ENCODE peak calls at places on chromosomes 2 and 18, in ten cellular contexts. One of them, this sample, is unnamed.
A peak's percentile ranks its signal among the peaks of the same experiment; 100 is the strongest.

GRCh38 chr2:183416741-183417140 is 292.5 kb downstream of the NUP35 start:
- DNase-seq in prostate gland: no peak
- DNase-seq in K562: no peak
- DNase-seq in endothelial cell of umbilical vein: no peak
- DNase-seq in GM12892: no peak
- DNase-seq in HCT116: no peak
- DNase-seq in transverse colon: no peak
- DNase-seq in HL-60: no peak
- DNase-seq in GM23338: peak; percentile 52
- DNase-seq in stomach: no peak
- DNase-seq in this sample: no peak

GRCh38 chr18:76256897-76257500 is 238.0 kb downstream of the ZNF516 start:
- DNase-seq in prostate gland: no peak
- DNase-seq in K562: no peak
- DNase-seq in endothelial cell of umbilical vein: no peak
- DNase-seq in GM12892: no peak
- DNase-seq in HCT116: peak; percentile 35
- DNase-seq in transverse colon: no peak
- DNase-seq in HL-60: peak; percentile 10
- DNase-seq in GM23338: peak; percentile 71
- DNase-seq in stomach: no peak
- DNase-seq in this sample: no peak

GRCh38 chr18:50819027-50819726 is 639 bp downstream of the MRO start:
- DNase-seq in prostate gland: peak; percentile 23
- DNase-seq in K562: no peak
- DNase-seq in endothelial cell of umbilical vein: peak; percentile 4
- DNase-seq in GM12892: no peak
- DNase-seq in HCT116: no peak
- DNase-seq in transverse colon: peak; percentile 59
- DNase-seq in HL-60: no peak
- DNase-seq in GM23338: peak; percentile 90
- DNase-seq in stomach: peak; percentile 63
- DNase-seq in this sample: no peak

GRCh38 chr18:55735199-55735855 is 147.3 kb upstream of the TCF4 start:
- DNase-seq in prostate gland: no peak
- DNase-seq in K562: no peak
- DNase-seq in endothelial cell of umbilical vein: peak; percentile 51
- DNase-seq in GM12892: no peak
- DNase-seq in HCT116: no peak
- DNase-seq in transverse colon: no peak
- DNase-seq in HL-60: no peak
- DNase-seq in GM23338: no peak
- DNase-seq in stomach: no peak
- DNase-seq in this sample: no peak

GRCh38 chr2:121071058-121071504 is 213.9 kb downstream of the TFCP2L1 start:
- DNase-seq in prostate gland: peak; percentile 50
- DNase-seq in K562: peak; percentile 81
- DNase-seq in endothelial cell of umbilical vein: peak; percentile 34
- DNase-seq in GM12892: peak; percentile 80
- DNase-seq in HCT116: peak; percentile 19
- DNase-seq in transverse colon: peak; percentile 66
- DNase-seq in HL-60: no peak
- DNase-seq in GM23338: peak; percentile 87
- DNase-seq in stomach: peak; percentile 80
- DNase-seq in this sample: peak; percentile 52

GRCh38 chr2:1588994-1589611 is 155.2 kb downstream of the PXDN start:
- DNase-seq in prostate gland: no peak
- DNase-seq in K562: no peak
- DNase-seq in endothelial cell of umbilical vein: no peak
- DNase-seq in GM12892: no peak
- DNase-seq in HCT116: no peak
- DNase-seq in transverse colon: no peak
- DNase-seq in HL-60: no peak
- DNase-seq in GM23338: peak; percentile 40
- DNase-seq in stomach: no peak
- DNase-seq in this sample: no peak

GRCh38 chr2:222563319-222563718 is 92.6 kb downstream of the FARSB start:
- DNase-seq in prostate gland: no peak
- DNase-seq in K562: no peak
- DNase-seq in endothelial cell of umbilical vein: no peak
- DNase-seq in GM12892: no peak
- DNase-seq in HCT116: no peak
- DNase-seq in transverse colon: no peak
- DNase-seq in HL-60: no peak
- DNase-seq in GM23338: no peak
- DNase-seq in stomach: no peak
- DNase-seq in this sample: no peak

GRCh38 chr2:47521666-47522285 is 118.8 kb downstream of the MSH2 start:
- DNase-seq in prostate gland: no peak
- DNase-seq in K562: no peak
- DNase-seq in endothelial cell of umbilical vein: no peak
- DNase-seq in GM12892: no peak
- DNase-seq in HCT116: no peak
- DNase-seq in transverse colon: no peak
- DNase-seq in HL-60: no peak
- DNase-seq in GM23338: no peak
- DNase-seq in stomach: no peak
- DNase-seq in this sample: no peak

GRCh38 chr18:58977223-58977622 is 112.5 kb downstream of the ZNF532 start:
- DNase-seq in prostate gland: no peak
- DNase-seq in K562: no peak
- DNase-seq in endothelial cell of umbilical vein: no peak
- DNase-seq in GM12892: no peak
- DNase-seq in HCT116: no peak
- DNase-seq in transverse colon: no peak
- DNase-seq in HL-60: no peak
- DNase-seq in GM23338: no peak
- DNase-seq in stomach: no peak
- DNase-seq in this sample: no peak

GRCh38 chr2:56211048-56211447 is 27.3 kb downstream of the CCDC85A start:
- DNase-seq in prostate gland: no peak
- DNase-seq in K562: no peak
- DNase-seq in endothelial cell of umbilical vein: peak; percentile 59
- DNase-seq in GM12892: no peak
- DNase-seq in HCT116: no peak
- DNase-seq in transverse colon: no peak
- DNase-seq in HL-60: no peak
- DNase-seq in GM23338: no peak
- DNase-seq in stomach: no peak
- DNase-seq in this sample: no peak

DNA sequence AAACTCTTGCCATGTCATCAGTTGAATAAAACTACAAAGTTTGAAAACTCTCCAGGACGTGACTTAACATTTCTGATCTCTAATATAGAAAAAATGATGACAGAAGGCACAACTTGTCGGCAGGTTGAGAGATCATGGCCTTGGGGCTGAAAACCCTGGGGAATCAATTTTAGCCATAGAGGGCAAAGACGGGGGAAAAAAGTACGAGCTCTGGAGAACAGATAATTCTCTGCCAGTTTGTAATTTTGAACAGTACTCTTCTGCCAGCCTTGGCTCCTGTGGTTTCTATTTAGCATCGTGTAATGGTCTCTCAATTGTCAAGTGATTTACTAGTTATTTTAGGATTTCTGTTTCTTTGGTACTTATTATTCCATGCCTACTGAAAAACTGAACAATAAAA is 25.3 kb upstream of the CPS1 start:
- DNase-seq in prostate gland: no peak
- DNase-seq in K562: no peak
- DNase-seq in endothelial cell of umbilical vein: no peak
- DNase-seq in GM12892: no peak
- DNase-seq in HCT116: no peak
- DNase-seq in transverse colon: no peak
- DNase-seq in HL-60: no peak
- DNase-seq in GM23338: no peak
- DNase-seq in stomach: no peak
- DNase-seq in this sample: no peak
- TF ChIP-seq POLR2AphosphoS5 in prostate gland: no peak
- TF ChIP-seq POLR2AphosphoS5 in K562: no peak
- TF ChIP-seq POLR2AphosphoS5 in endothelial cell of umbilical vein: no peak
- TF ChIP-seq POLR2AphosphoS5 in GM12892: no peak
- TF ChIP-seq POLR2AphosphoS5 in HCT116: no peak
- TF ChIP-seq POLR2AphosphoS5 in transverse colon: no peak
- TF ChIP-seq POLR2AphosphoS5 in HL-60: no peak
- TF ChIP-seq POLR2AphosphoS5 in GM23338: no peak
- TF ChIP-seq POLR2AphosphoS5 in stomach: no peak
- TF ChIP-seq POLR2AphosphoS5 in this sample: no peak

DNA sequence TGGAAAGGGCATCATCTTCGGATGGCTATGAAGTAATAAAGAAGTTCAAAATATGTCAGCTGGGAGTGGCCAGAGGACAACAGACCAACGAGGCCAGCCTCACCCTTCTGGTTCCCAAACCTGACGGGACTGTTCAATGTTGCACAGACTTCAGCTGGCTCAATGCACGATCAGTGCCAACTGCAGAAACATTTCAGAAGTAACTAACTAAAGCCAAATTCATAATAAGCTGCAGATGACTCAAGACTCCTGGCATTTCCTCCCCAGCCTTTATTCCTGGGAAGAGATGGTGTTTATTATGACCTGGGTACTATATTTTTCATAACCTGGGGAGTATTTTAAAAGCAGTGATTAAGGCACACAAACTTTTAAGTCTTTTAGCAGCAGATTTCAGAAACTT is 3.8 kb upstream of the ATP6V1C2 start:
- DNase-seq in prostate gland: peak; percentile 58
- DNase-seq in K562: no peak
- DNase-seq in endothelial cell of umbilical vein: peak; percentile 87
- DNase-seq in GM12892: no peak
- DNase-seq in HCT116: no peak
- DNase-seq in transverse colon: no peak
- DNase-seq in HL-60: no peak
- DNase-seq in GM23338: no peak
- DNase-seq in stomach: no peak
- DNase-seq in this sample: no peak
- TF ChIP-seq POLR2AphosphoS5 in prostate gland: peak; percentile 49
- TF ChIP-seq POLR2AphosphoS5 in K562: no peak
- TF ChIP-seq POLR2AphosphoS5 in endothelial cell of umbilical vein: peak; percentile 51
- TF ChIP-seq POLR2AphosphoS5 in GM12892: no peak
- TF ChIP-seq POLR2AphosphoS5 in HCT116: no peak
- TF ChIP-seq POLR2AphosphoS5 in transverse colon: no peak
- TF ChIP-seq POLR2AphosphoS5 in HL-60: no peak
- TF ChIP-seq POLR2AphosphoS5 in GM23338: no peak
- TF ChIP-seq POLR2AphosphoS5 in stomach: no peak
- TF ChIP-seq POLR2AphosphoS5 in this sample: no peak

GRCh38 chr2:62800618-62801017 is 95.1 kb downstream of the EHBP1 start:
- DNase-seq in prostate gland: no peak
- DNase-seq in K562: no peak
- DNase-seq in endothelial cell of umbilical vein: no peak
- DNase-seq in GM12892: no peak
- DNase-seq in HCT116: no peak
- DNase-seq in transverse colon: no peak
- DNase-seq in HL-60: no peak
- DNase-seq in GM23338: no peak
- DNase-seq in stomach: no peak
- DNase-seq in this sample: no peak
- TF ChIP-seq POLR2AphosphoS5 in prostate gland: no peak
- TF ChIP-seq POLR2AphosphoS5 in K562: no peak
- TF ChIP-seq POLR2AphosphoS5 in endothelial cell of umbilical vein: no peak
- TF ChIP-seq POLR2AphosphoS5 in GM12892: no peak
- TF ChIP-seq POLR2AphosphoS5 in HCT116: no peak
- TF ChIP-seq POLR2AphosphoS5 in transverse colon: no peak
- TF ChIP-seq POLR2AphosphoS5 in HL-60: no peak
- TF ChIP-seq POLR2AphosphoS5 in GM23338: no peak
- TF ChIP-seq POLR2AphosphoS5 in stomach: no peak
- TF ChIP-seq POLR2AphosphoS5 in this sample: no peak

GRCh38 chr2:28606986-28607441 is 111.2 kb downstream of the PLB1 start:
- DNase-seq in prostate gland: no peak
- DNase-seq in K562: no peak
- DNase-seq in endothelial cell of umbilical vein: peak; percentile 40
- DNase-seq in GM12892: no peak
- DNase-seq in HCT116: no peak
- DNase-seq in transverse colon: no peak
- DNase-seq in HL-60: no peak
- DNase-seq in GM23338: peak; percentile 44
- DNase-seq in stomach: no peak
- DNase-seq in this sample: no peak
- TF ChIP-seq POLR2AphosphoS5 in prostate gland: peak; percentile 36
- TF ChIP-seq POLR2AphosphoS5 in K562: no peak
- TF ChIP-seq POLR2AphosphoS5 in endothelial cell of umbilical vein: no peak
- TF ChIP-seq POLR2AphosphoS5 in GM12892: no peak
- TF ChIP-seq POLR2AphosphoS5 in HCT116: no peak
- TF ChIP-seq POLR2AphosphoS5 in transverse colon: no peak
- TF ChIP-seq POLR2AphosphoS5 in HL-60: no peak
- TF ChIP-seq POLR2AphosphoS5 in GM23338: no peak
- TF ChIP-seq POLR2AphosphoS5 in stomach: peak; percentile 45
- TF ChIP-seq POLR2AphosphoS5 in this sample: no peak

DNA sequence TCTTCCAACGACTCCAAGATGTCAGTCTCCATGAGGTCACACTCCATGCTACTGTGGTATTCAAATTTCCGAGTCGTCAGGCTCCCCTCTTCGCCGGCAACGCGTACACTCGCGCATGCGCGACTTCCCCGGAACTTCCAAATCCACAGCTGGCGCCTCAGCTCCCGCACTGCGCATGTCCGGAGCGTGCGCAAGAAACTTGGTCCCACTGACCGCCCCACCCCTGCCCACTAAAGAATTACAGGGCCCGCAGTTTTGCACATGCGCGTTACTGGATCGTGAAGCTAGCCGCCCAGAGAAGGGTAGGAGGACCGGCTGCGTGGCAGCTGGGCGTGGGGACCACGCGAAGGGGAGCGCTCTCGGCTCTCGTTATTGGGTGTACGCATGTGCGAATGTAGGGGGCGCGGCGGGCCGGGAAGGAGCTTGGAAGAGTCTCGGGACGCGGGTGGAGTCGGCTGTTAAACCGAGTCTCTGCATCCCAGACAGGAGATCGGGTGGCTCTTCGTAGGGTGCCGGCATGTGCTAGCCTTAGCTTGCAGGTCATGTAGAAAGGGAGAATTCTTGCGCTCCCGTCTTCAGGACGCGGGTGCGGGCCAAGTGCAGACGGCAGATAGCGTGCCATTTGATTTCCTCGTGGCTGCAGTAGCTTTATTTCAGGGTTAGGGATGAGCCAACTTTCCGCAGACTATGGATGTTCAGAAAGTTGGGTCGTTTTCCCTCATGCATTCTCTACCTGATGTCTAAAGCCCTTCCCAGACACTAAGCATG is at the start of gene FAM98A:
- DNase-seq in prostate gland: peak; percentile 98
- DNase-seq in K562: peak; percentile 95
- DNase-seq in endothelial cell of umbilical vein: peak; percentile 100
- DNase-seq in GM12892: peak; percentile 74
- DNase-seq in HCT116: peak; percentile 96
- DNase-seq in transverse colon: peak; percentile 99
- DNase-seq in HL-60: peak; percentile 88
- DNase-seq in GM23338: peak; percentile 97
- DNase-seq in stomach: peak; percentile 99
- DNase-seq in this sample: peak; percentile 96
- TF ChIP-seq POLR2AphosphoS5 in prostate gland: peak; percentile 96
- TF ChIP-seq POLR2AphosphoS5 in K562: peak; percentile 38
- TF ChIP-seq POLR2AphosphoS5 in endothelial cell of umbilical vein: no peak
- TF ChIP-seq POLR2AphosphoS5 in GM12892: peak; percentile 81
- TF ChIP-seq POLR2AphosphoS5 in HCT116: peak; percentile 68
- TF ChIP-seq POLR2AphosphoS5 in transverse colon: peak; percentile 55
- TF ChIP-seq POLR2AphosphoS5 in HL-60: peak; percentile 56
- TF ChIP-seq POLR2AphosphoS5 in GM23338: peak; percentile 74
- TF ChIP-seq POLR2AphosphoS5 in stomach: peak; percentile 62
- TF ChIP-seq POLR2AphosphoS5 in this sample: peak; percentile 16

DNA sequence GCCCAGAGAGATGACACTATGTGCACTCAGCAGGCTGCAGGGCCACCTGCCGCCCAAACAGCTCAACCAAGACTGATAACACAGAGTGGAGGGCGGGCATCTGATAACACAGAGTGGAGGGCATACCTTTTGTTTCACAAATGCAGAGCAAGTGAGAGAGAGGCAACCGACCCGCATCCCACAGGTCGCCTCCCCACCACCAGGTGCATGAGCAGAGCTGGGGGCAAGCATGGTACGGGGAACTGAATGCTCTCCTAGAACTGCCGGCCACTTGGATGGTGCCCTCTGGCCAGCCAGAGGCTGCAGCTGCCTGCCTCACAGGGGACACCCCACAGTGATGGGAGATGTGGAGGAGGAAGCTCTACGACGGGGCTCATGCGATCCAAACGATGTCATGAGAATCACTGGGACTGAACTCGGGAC is 49.5 kb downstream of the ANO7 start:
- DNase-seq in prostate gland: no peak
- DNase-seq in K562: no peak
- DNase-seq in endothelial cell of umbilical vein: no peak
- DNase-seq in GM12892: no peak
- DNase-seq in HCT116: no peak
- DNase-seq in transverse colon: no peak
- DNase-seq in HL-60: no peak
- DNase-seq in GM23338: no peak
- DNase-seq in stomach: no peak
- DNase-seq in this sample: no peak
- TF ChIP-seq POLR2AphosphoS5 in prostate gland: no peak
- TF ChIP-seq POLR2AphosphoS5 in K562: no peak
- TF ChIP-seq POLR2AphosphoS5 in endothelial cell of umbilical vein: no peak
- TF ChIP-seq POLR2AphosphoS5 in GM12892: no peak
- TF ChIP-seq POLR2AphosphoS5 in HCT116: no peak
- TF ChIP-seq POLR2AphosphoS5 in transverse colon: no peak
- TF ChIP-seq POLR2AphosphoS5 in HL-60: no peak
- TF ChIP-seq POLR2AphosphoS5 in GM23338: no peak
- TF ChIP-seq POLR2AphosphoS5 in stomach: no peak
- TF ChIP-seq POLR2AphosphoS5 in this sample: no peak

This sample was measured in breast epithelium.